ENCODE peak calls at places on chromosomes 6 and 20, in seven cellular contexts. U is HTR-8/SVneo, P is KBM-7, W is activated T-helper 1 cell treated with Interleukin-2 at 50 U/mL for 16 hours, A is T1000, L is HT1080, G is GM03348. K is an unnamed sample.

GRCh38 chr6:49409951-49410542 is 53.0 kb downstream of the MMUT start:
- DNase-seq in G (peak), U (peak), L (peak), W (no peak), A (peak), P (peak), K (peak)

GRCh38 chr6:166567107-166567506 is 19.4 kb downstream of the RAMACL start:
- DNase-seq in A (peak), G (peak), U (no peak), P (no peak), W (no peak), L (peak), K (peak)

GRCh38 chr20:50304883-50305635 is 114.4 kb downstream of the CEBPB start:
- DNase-seq in U (no peak), W (no peak), L (no peak), G (peak), A (peak), P (no peak), K (no peak)

GRCh38 chr20:57811373-57812020 is 101.7 kb upstream of the PMEPA1 start:
- DNase-seq in L (no peak), A (no peak), U (no peak), G (no peak), P (no peak), W (no peak), K (no peak)

GRCh38 chr6:156160007-156160787 is 617.0 kb upstream of the ARID1B start:
- DNase-seq in G (no peak), A (no peak), U (no peak), L (no peak), W (no peak), P (no peak), K (no peak)

GRCh38 chr6:91097316-91097878 is 510.5 kb upstream of the MAP3K7 start:
- DNase-seq in W (no peak), A (no peak), U (no peak), L (no peak), G (no peak), P (no peak), K (no peak)

GRCh38 chr6:53065266-53066058 is at the start of gene FBXO9:
- DNase-seq in P (no peak), W (peak), A (peak), L (no peak), U (peak), G (peak), K (peak)

GRCh38 chr6:125149256-125150144 is 4.1 kb upstream of the TPD52L1 start:
- DNase-seq in U (no peak), W (no peak), L (peak), P (no peak), G (peak), A (no peak), K (peak)

GRCh38 chr20:62977613-62978558 is 25.4 kb downstream of the SLC17A9 start:
- DNase-seq in P (peak), W (peak), L (no peak), U (no peak), A (no peak), G (no peak), K (peak)

GRCh38 chr6:145028144-145028818 is 707.0 kb downstream of the EPM2A start:
- DNase-seq in G (peak), U (peak), W (no peak), L (peak), A (no peak), P (peak), K (peak)

GRCh38 chr6:157253699-157254098 is 69.6 kb downstream of the TMEM242 start:
- DNase-seq in P (no peak), U (no peak), W (no peak), G (no peak), L (no peak), A (no peak), K (no peak)

GRCh38 chr6:52993461-52993860 is 1.6 kb downstream of the GSTA4 start:
- DNase-seq in A (no peak), G (no peak), U (no peak), L (no peak), P (no peak), W (no peak), K (no peak)

GRCh38 chr6:155528982-155529453 is 73.4 kb upstream of the NOX3 start:
- DNase-seq in P (peak), A (no peak), G (peak), U (peak), W (no peak), L (peak), K (peak)